ENCODE peak calls at places on chromosome 12, in four cellular contexts. K, D, V and F are unnamed samples.
A peak's percentile ranks its signal among the peaks of the same experiment; 100 is the strongest.

GRCh38 chr12:97148941-97149559 is 242.0 kb downstream of the NEDD1 start:
- DNase-seq in K (no peak), D (peak; percentile 27), V (peak; percentile 41), F (peak; percentile 44)

GRCh38 chr12:90497923-90498545 is 456.9 kb downstream of the CCER1 start:
- DNase-seq in K (no peak), D (no peak), V (no peak), F (no peak)

GRCh38 chr12:29133141-29133540 is 15.9 kb upstream of the FAR2 start:
- DNase-seq in K (no peak), D (no peak), V (no peak), F (no peak)

GRCh38 chr12:93684716-93685115 is 7.5 kb downstream of the CRADD start:
- DNase-seq in K (no peak), D (no peak), V (no peak), F (no peak)

GRCh38 chr12:52203126-52203921 is 11.5 kb upstream of the KRT80 start:
- DNase-seq in K (peak; percentile 85), D (peak; percentile 90), V (peak; percentile 75), F (peak; percentile 43)

GRCh38 chr12:103841690-103842584 is 903 bp upstream of the NT5DC3 start:
- DNase-seq in K (no peak), D (peak; percentile 93), V (no peak), F (no peak)

GRCh38 chr12:130872179-130873096 is 572 bp downstream of the RAN start:
- DNase-seq in K (peak; percentile 54), D (no peak), V (peak; percentile 22), F (peak; percentile 5)

GRCh38 chr12:66061076-66061475 is 69.5 kb downstream of the LLPH start:
- DNase-seq in K (no peak), D (no peak), V (no peak), F (no peak)

GRCh38 chr12:80353254-80353653 is 90.8 kb upstream of the PTPRQ start:
- DNase-seq in K (no peak), D (peak; percentile 40), V (no peak), F (no peak)

GRCh38 chr12:63845726-63846125 is 1.2 kb downstream of the SRGAP1 start:
- DNase-seq in K (peak; percentile 26), D (no peak), V (peak; percentile 35), F (no peak)

GRCh38 chr12:54082402-54082892 is 28.8 kb downstream of the HOXC4 start:
- DNase-seq in K (peak; percentile 39), D (no peak), V (no peak), F (no peak)

GRCh38 chr12:56128669-56129209 is 672 bp downstream of the ESYT1 start:
- DNase-seq in K (no peak), D (no peak), V (no peak), F (peak; percentile 33)

GRCh38 chr12:26791328-26791791 is 41.6 kb downstream of the ITPR2 start:
- DNase-seq in K (no peak), D (peak; percentile 60), V (peak; percentile 78), F (no peak)

GRCh38 chr12:65524666-65525065 is 246.2 kb downstream of the MSRB3 start:
- DNase-seq in K (no peak), D (peak; percentile 54), V (no peak), F (no peak)

GRCh38 chr12:50394469-50395029 is 1.9 kb downstream of the FAM186A start:
- DNase-seq in K (no peak), D (peak; percentile 56), V (no peak), F (no peak)

GRCh38 chr12:8455281-8455680 is 481 bp upstream of the CLEC6A start:
- DNase-seq in K (no peak), D (no peak), V (no peak), F (no peak)